ENCODE peak calls at places on chromosomes 7 and 10, in four cellular contexts. One of them, this sample, is unnamed.

GRCh38 chr7:34036069-34036920 is 131.0 kb downstream of the BMPER start:
- DNase-seq in skeletal muscle cell: no peak
- DNase-seq in posterior vena cava: peak; percentile 82
- DNase-seq in HCT116: peak; percentile 61
- DNase-seq in this sample: no peak

GRCh38 chr7:8480466-8480865 is 47.1 kb downstream of the NXPH1 start:
- DNase-seq in HCT116: no peak
- DNase-seq in skeletal muscle cell: peak; percentile 4
- DNase-seq in posterior vena cava: no peak
- DNase-seq in this sample: no peak

GRCh38 chr10:22805304-22805703 is 90.9 kb upstream of the PIP4K2A start:
- DNase-seq in HCT116: no peak
- DNase-seq in posterior vena cava: no peak
- DNase-seq in skeletal muscle cell: no peak
- DNase-seq in this sample: no peak

GRCh38 chr10:88389456-88389855 is 193.7 kb downstream of the RNLS start:
- DNase-seq in skeletal muscle cell: no peak
- DNase-seq in posterior vena cava: no peak
- DNase-seq in HCT116: no peak
- DNase-seq in this sample: no peak

GRCh38 chr10:132591166-132591971 is 53.8 kb downstream of the INPP5A start:
- DNase-seq in posterior vena cava: no peak
- DNase-seq in HCT116: no peak
- DNase-seq in skeletal muscle cell: peak; percentile 43
- DNase-seq in this sample: no peak

GRCh38 chr10:30176182-30176581 is 116.8 kb upstream of the JCAD start:
- DNase-seq in posterior vena cava: no peak
- DNase-seq in HCT116: no peak
- DNase-seq in skeletal muscle cell: no peak
- DNase-seq in this sample: no peak

GRCh38 chr7:139783647-139784385 is 6.0 kb upstream of the HIPK2 start:
- DNase-seq in skeletal muscle cell: no peak
- DNase-seq in posterior vena cava: no peak
- DNase-seq in HCT116: no peak
- DNase-seq in this sample: no peak

GRCh38 chr10:110610308-110610774 is 33.8 kb upstream of the RBM20 start:
- DNase-seq in HCT116: peak; percentile 49
- DNase-seq in skeletal muscle cell: no peak
- DNase-seq in posterior vena cava: no peak
- DNase-seq in this sample: peak; percentile 22

GRCh38 chr7:42227931-42228591 is 8.9 kb downstream of the GLI3 start:
- DNase-seq in HCT116: no peak
- DNase-seq in skeletal muscle cell: no peak
- DNase-seq in posterior vena cava: peak; percentile 86
- DNase-seq in this sample: no peak

GRCh38 chr7:22990588-22990949 is 23.4 kb downstream of the HYCC1 start:
- DNase-seq in HCT116: no peak
- DNase-seq in skeletal muscle cell: peak; percentile 25
- DNase-seq in posterior vena cava: no peak
- DNase-seq in this sample: no peak

GRCh38 chr7:80916770-80917681 is 1.8 kb downstream of the SEMA3C start:
- DNase-seq in HCT116: no peak
- DNase-seq in posterior vena cava: no peak
- DNase-seq in skeletal muscle cell: no peak
- DNase-seq in this sample: no peak

GRCh38 chr10:35446439-35446838 is 110.1 kb downstream of the CCNY start:
- DNase-seq in posterior vena cava: no peak
- DNase-seq in skeletal muscle cell: no peak
- DNase-seq in HCT116: no peak
- DNase-seq in this sample: no peak

GRCh38 chr7:92953657-92954056 is 117.3 kb upstream of the CDK6 start:
- DNase-seq in HCT116: no peak
- DNase-seq in skeletal muscle cell: no peak
- DNase-seq in posterior vena cava: no peak
- DNase-seq in this sample: no peak

GRCh38 chr10:132335189-132336063 is 3.4 kb downstream of the LRRC27 start:
- DNase-seq in posterior vena cava: no peak
- DNase-seq in HCT116: no peak
- DNase-seq in skeletal muscle cell: no peak
- DNase-seq in this sample: no peak

GRCh38 chr7:18975689-18976280 is 141.7 kb downstream of the TWIST1 start:
- DNase-seq in skeletal muscle cell: no peak
- DNase-seq in posterior vena cava: no peak
- DNase-seq in HCT116: no peak
- DNase-seq in this sample: no peak